ENCODE peak calls at places on chromosomes 13 and 19, in seven cellular contexts. One of them, this sample, is unnamed.

GRCh38 chr13:112893570-112894422 is 75.2 kb upstream of the MCF2L start:
- DNase-seq in H54: peak
- DNase-seq in endothelial cell of umbilical vein: peak
- DNase-seq in adrenal gland: no peak
- DNase-seq in right lobe of liver: peak
- DNase-seq in ovary: peak
- DNase-seq in breast epithelium: no peak
- DNase-seq in this sample: peak

GRCh38 chr19:986083-986482 is 1.9 kb downstream of the WDR18 start:
- DNase-seq in right lobe of liver: no peak
- DNase-seq in breast epithelium: no peak
- DNase-seq in adrenal gland: no peak
- DNase-seq in endothelial cell of umbilical vein: no peak
- DNase-seq in ovary: no peak
- DNase-seq in H54: no peak
- DNase-seq in this sample: no peak

GRCh38 chr13:108922108-108922507 is 292.7 kb downstream of the MYO16 start:
- DNase-seq in adrenal gland: no peak
- DNase-seq in H54: no peak
- DNase-seq in endothelial cell of umbilical vein: no peak
- DNase-seq in breast epithelium: no peak
- DNase-seq in right lobe of liver: no peak
- DNase-seq in ovary: no peak
- DNase-seq in this sample: peak

GRCh38 chr13:101453784-101454201 is 1.3 kb downstream of the ITGBL1 start:
- DNase-seq in adrenal gland: no peak
- DNase-seq in ovary: peak
- DNase-seq in right lobe of liver: peak
- DNase-seq in H54: no peak
- DNase-seq in endothelial cell of umbilical vein: peak
- DNase-seq in breast epithelium: peak
- DNase-seq in this sample: peak

GRCh38 chr13:112968910-112969691 is at the start of gene MCF2L:
- DNase-seq in ovary: peak
- DNase-seq in endothelial cell of umbilical vein: peak
- DNase-seq in H54: no peak
- DNase-seq in adrenal gland: peak
- DNase-seq in breast epithelium: no peak
- DNase-seq in right lobe of liver: peak
- DNase-seq in this sample: peak

GRCh38 chr19:49957262-49957915 is 3.6 kb downstream of the SIGLEC11 start:
- DNase-seq in H54: no peak
- DNase-seq in breast epithelium: no peak
- DNase-seq in adrenal gland: no peak
- DNase-seq in right lobe of liver: no peak
- DNase-seq in endothelial cell of umbilical vein: no peak
- DNase-seq in ovary: no peak
- DNase-seq in this sample: no peak

GRCh38 chr19:56994251-56995017 is 125.4 kb upstream of the USP29 start:
- DNase-seq in endothelial cell of umbilical vein: no peak
- DNase-seq in breast epithelium: no peak
- DNase-seq in H54: no peak
- DNase-seq in adrenal gland: no peak
- DNase-seq in right lobe of liver: no peak
- DNase-seq in ovary: peak
- DNase-seq in this sample: no peak

GRCh38 chr13:50248537-50249521 is 233.6 kb downstream of the KCNRG start:
- DNase-seq in endothelial cell of umbilical vein: no peak
- DNase-seq in right lobe of liver: no peak
- DNase-seq in ovary: no peak
- DNase-seq in breast epithelium: no peak
- DNase-seq in adrenal gland: no peak
- DNase-seq in H54: no peak
- DNase-seq in this sample: no peak

GRCh38 chr19:42285546-42285945 is 16.4 kb upstream of the PRR19 start:
- DNase-seq in H54: no peak
- DNase-seq in adrenal gland: no peak
- DNase-seq in ovary: peak
- DNase-seq in endothelial cell of umbilical vein: peak
- DNase-seq in right lobe of liver: peak
- DNase-seq in breast epithelium: no peak
- DNase-seq in this sample: no peak

GRCh38 chr19:51703655-51704515 is 10.8 kb downstream of the SPACA6 start:
- DNase-seq in right lobe of liver: peak
- DNase-seq in breast epithelium: peak
- DNase-seq in adrenal gland: peak
- DNase-seq in H54: no peak
- DNase-seq in endothelial cell of umbilical vein: peak
- DNase-seq in ovary: peak
- DNase-seq in this sample: peak
- TF ChIP-seq POLR2A in right lobe of liver: peak
- TF ChIP-seq POLR2A in breast epithelium: peak
- TF ChIP-seq POLR2A in adrenal gland: peak
- TF ChIP-seq POLR2A in H54: no peak
- TF ChIP-seq POLR2A in endothelial cell of umbilical vein: peak
- TF ChIP-seq POLR2A in ovary: peak
- TF ChIP-seq POLR2A in this sample: peak

DNA sequence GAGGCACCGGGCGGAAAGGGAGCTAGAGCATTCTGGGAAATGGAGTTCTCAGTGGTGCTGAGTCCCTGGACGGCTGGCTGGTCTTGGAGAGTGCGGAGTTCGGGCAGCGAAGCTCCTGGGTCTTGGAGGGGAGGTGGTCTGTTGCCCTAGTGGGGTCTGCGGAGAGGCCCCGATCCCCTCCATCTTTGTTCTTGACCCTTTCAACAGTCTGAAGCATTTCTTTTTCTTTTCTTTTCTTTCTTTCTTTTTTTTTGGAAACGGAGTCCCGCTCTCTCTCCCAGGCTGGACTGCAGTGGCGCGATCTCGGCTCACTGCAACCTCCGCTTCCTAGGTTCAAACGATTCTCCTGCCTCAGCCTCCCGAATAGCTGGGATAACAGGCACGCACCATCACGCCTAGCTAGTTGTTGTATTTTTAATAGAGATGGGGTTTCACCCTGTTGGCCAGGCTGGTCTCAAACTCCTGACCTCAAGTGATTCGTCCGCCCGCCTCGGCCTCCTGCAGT is 440 bp upstream of the SYMPK start:
- DNase-seq in right lobe of liver: no peak
- DNase-seq in H54: no peak
- DNase-seq in ovary: no peak
- DNase-seq in breast epithelium: no peak
- DNase-seq in endothelial cell of umbilical vein: no peak
- DNase-seq in adrenal gland: no peak
- DNase-seq in this sample: no peak
- TF ChIP-seq POLR2A in right lobe of liver: peak
- TF ChIP-seq POLR2A in H54: no peak
- TF ChIP-seq POLR2A in ovary: no peak
- TF ChIP-seq POLR2A in breast epithelium: no peak
- TF ChIP-seq POLR2A in endothelial cell of umbilical vein: no peak
- TF ChIP-seq POLR2A in adrenal gland: no peak
- TF ChIP-seq POLR2A in this sample: no peak

DNA sequence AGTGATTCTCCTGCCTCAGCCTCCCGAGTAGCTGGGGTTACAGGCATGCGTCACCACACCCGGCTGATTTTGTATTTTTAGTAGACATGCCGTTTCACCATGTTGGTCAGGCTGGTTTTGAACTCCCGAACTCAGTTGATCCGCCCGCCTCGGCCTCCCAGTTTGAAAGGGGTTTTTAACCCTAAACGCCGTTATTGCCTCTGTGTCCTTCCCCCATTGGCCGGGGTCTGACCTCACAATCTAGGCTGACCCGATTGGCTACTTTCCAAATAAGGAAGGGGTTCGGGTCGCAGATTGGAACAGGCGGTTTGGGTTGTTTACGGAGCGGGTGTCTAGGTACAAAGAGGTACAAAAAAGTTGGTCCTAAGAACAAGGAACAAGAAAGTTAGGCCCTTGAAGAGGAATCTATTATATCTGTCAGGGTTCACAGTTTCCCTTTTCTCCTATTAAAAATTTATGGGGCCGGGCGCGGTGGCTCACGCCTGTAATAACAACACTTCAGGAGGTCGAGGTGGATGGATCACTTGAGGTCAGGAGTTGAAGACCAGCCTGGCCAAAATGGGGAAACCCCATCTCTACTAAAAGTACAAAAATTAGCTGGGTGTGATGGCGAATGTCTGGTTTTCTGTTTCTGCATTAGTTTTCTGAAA is 1.0 kb downstream of the ZNF253 start:
- DNase-seq in ovary: peak
- DNase-seq in breast epithelium: no peak
- DNase-seq in endothelial cell of umbilical vein: peak
- DNase-seq in H54: no peak
- DNase-seq in adrenal gland: peak
- DNase-seq in right lobe of liver: no peak
- DNase-seq in this sample: no peak
- TF ChIP-seq POLR2A in ovary: no peak
- TF ChIP-seq POLR2A in breast epithelium: no peak
- TF ChIP-seq POLR2A in endothelial cell of umbilical vein: no peak
- TF ChIP-seq POLR2A in H54: no peak
- TF ChIP-seq POLR2A in adrenal gland: no peak
- TF ChIP-seq POLR2A in right lobe of liver: no peak
- TF ChIP-seq POLR2A in this sample: no peak

GRCh38 chr19:36013280-36014028 is 559 bp downstream of the ALKBH6 start:
- DNase-seq in H54: no peak
- DNase-seq in ovary: peak
- DNase-seq in adrenal gland: no peak
- DNase-seq in breast epithelium: no peak
- DNase-seq in right lobe of liver: no peak
- DNase-seq in endothelial cell of umbilical vein: no peak
- DNase-seq in this sample: no peak

GRCh38 chr19:36010402-36010801 is 1.8 kb upstream of the SYNE4 start:
- DNase-seq in adrenal gland: no peak
- DNase-seq in endothelial cell of umbilical vein: no peak
- DNase-seq in right lobe of liver: no peak
- DNase-seq in H54: no peak
- DNase-seq in ovary: no peak
- DNase-seq in breast epithelium: no peak
- DNase-seq in this sample: no peak

GRCh38 chr19:36009633-36010379 is 1.2 kb upstream of the SYNE4 start:
- DNase-seq in endothelial cell of umbilical vein: no peak
- DNase-seq in ovary: peak
- DNase-seq in breast epithelium: no peak
- DNase-seq in H54: no peak
- DNase-seq in right lobe of liver: no peak
- DNase-seq in adrenal gland: no peak
- DNase-seq in this sample: no peak

GRCh38 chr19:36019061-36019670 is 5.2 kb upstream of the ALKBH6 start:
- DNase-seq in endothelial cell of umbilical vein: no peak
- DNase-seq in breast epithelium: no peak
- DNase-seq in ovary: no peak
- DNase-seq in adrenal gland: no peak
- DNase-seq in H54: no peak
- DNase-seq in right lobe of liver: no peak
- DNase-seq in this sample: no peak

GRCh38 chr19:36014029-36014924 is at the start of gene ALKBH6:
- DNase-seq in right lobe of liver: peak
- DNase-seq in adrenal gland: peak
- DNase-seq in endothelial cell of umbilical vein: peak
- DNase-seq in H54: peak
- DNase-seq in ovary: peak
- DNase-seq in breast epithelium: peak
- DNase-seq in this sample: peak
- TF ChIP-seq POLR2A in right lobe of liver: peak
- TF ChIP-seq POLR2A in adrenal gland: peak
- TF ChIP-seq POLR2A in endothelial cell of umbilical vein: peak
- TF ChIP-seq POLR2A in H54: peak
- TF ChIP-seq POLR2A in ovary: peak
- TF ChIP-seq POLR2A in breast epithelium: no peak
- TF ChIP-seq POLR2A in this sample: no peak

GRCh38 chr19:13151605-13152355 is 1.6 kb downstream of the IER2 start:
- DNase-seq in ovary: peak
- DNase-seq in endothelial cell of umbilical vein: peak
- DNase-seq in right lobe of liver: peak
- DNase-seq in H54: peak
- DNase-seq in breast epithelium: peak
- DNase-seq in adrenal gland: peak
- DNase-seq in this sample: peak
- TF ChIP-seq POLR2A in ovary: peak
- TF ChIP-seq POLR2A in endothelial cell of umbilical vein: peak
- TF ChIP-seq POLR2A in right lobe of liver: peak
- TF ChIP-seq POLR2A in H54: peak
- TF ChIP-seq POLR2A in breast epithelium: peak
- TF ChIP-seq POLR2A in adrenal gland: peak
- TF ChIP-seq POLR2A in this sample: peak

DNA sequence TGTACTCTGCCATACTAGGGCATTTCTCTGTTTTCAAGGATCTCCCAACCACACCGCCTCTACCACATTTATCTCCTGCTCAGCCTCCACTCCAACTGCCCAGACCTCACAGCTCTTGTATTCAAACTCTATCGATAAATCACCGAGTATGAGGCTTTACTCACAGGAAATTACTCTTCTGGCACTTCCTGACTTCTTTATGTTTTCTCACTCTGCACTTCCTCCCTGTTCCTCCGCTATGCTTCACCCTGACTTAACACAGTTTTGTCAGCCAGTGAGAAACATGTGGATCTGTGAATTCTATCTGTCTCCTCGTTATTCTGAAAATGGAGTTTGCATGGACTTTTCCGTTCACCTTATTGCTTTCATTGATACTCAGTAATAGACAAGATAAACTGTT is 2.6 kb upstream of the CARD8 start:
- DNase-seq in adrenal gland: no peak
- DNase-seq in right lobe of liver: no peak
- DNase-seq in ovary: no peak
- DNase-seq in H54: no peak
- DNase-seq in endothelial cell of umbilical vein: peak
- DNase-seq in breast epithelium: no peak
- DNase-seq in this sample: no peak
- TF ChIP-seq POLR2A in adrenal gland: no peak
- TF ChIP-seq POLR2A in right lobe of liver: no peak
- TF ChIP-seq POLR2A in ovary: no peak
- TF ChIP-seq POLR2A in H54: no peak
- TF ChIP-seq POLR2A in endothelial cell of umbilical vein: peak
- TF ChIP-seq POLR2A in breast epithelium: no peak
- TF ChIP-seq POLR2A in this sample: no peak

DNA sequence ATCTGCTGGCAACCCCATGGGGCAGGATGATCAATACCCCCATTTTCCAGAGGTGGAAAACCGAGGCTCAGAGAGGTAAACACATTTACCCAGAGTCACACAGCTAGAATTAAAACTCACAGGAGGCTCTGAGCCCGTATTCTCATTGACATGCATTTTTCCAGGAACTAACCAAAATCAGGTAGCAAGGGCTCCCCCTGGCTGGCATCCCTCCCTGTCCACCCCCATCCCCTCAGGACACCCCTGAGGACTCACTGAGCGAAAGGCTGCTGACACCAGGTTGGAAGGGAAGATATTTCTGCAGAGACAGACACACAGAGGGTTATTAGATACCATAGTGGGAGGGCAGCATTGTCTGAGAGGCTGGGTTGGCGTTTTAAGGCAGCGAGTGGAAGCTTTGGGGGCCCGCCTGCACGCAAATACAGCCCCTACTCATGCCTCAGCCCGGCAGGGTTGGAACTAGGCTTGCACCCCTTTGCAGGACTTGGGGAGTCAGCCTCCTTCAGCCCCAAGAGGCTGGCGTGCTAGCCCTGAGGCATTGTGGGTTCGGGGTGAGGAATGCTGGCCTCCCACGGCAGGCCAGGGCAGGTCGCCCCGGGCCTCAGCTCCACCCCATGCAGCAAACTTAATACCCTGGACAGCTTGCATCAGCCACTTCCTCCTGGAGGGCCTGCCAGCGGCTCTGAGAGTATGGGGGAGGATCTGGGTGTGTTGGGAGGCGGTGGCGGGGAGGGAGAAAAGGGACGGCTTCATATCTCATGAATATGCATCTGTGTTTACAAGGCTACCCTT is 3.9 kb downstream of the SLC1A5 start:
- DNase-seq in ovary: peak
- DNase-seq in H54: peak
- DNase-seq in breast epithelium: peak
- DNase-seq in adrenal gland: peak
- DNase-seq in right lobe of liver: peak
- DNase-seq in endothelial cell of umbilical vein: peak
- DNase-seq in this sample: peak
- TF ChIP-seq POLR2A in ovary: no peak
- TF ChIP-seq POLR2A in H54: no peak
- TF ChIP-seq POLR2A in breast epithelium: no peak
- TF ChIP-seq POLR2A in adrenal gland: no peak
- TF ChIP-seq POLR2A in right lobe of liver: no peak
- TF ChIP-seq POLR2A in endothelial cell of umbilical vein: no peak
- TF ChIP-seq POLR2A in this sample: no peak

This sample was measured in stomach.